ENCODE peak calls at places on chromosomes 6 and 20, in six cellular contexts. M, S, Y, X, O and D are unnamed samples.

GRCh38 chr20:58829531-58829941 is 21.2 kb downstream of the GNAS-AS1 start:
- DNase-seq in M (no peak), S (no peak), Y (no peak), X (no peak), O (peak), D (no peak)

GRCh38 chr20:39106791-39107190 is 144.6 kb downstream of the DHX35 start:
- DNase-seq in M (no peak), S (no peak), Y (no peak), X (no peak), O (no peak), D (no peak)

GRCh38 chr6:14584450-14584849 is 466.9 kb downstream of the CD83 start:
- DNase-seq in M (no peak), S (peak), Y (no peak), X (no peak), O (no peak), D (no peak)

GRCh38 chr6:29968130-29968529 is 25.8 kb downstream of the HLA-A start:
- DNase-seq in M (no peak), S (no peak), Y (peak), X (no peak), O (peak), D (no peak)

GRCh38 chr20:1950836-1951235 is 43.0 kb downstream of the PDYN start:
- DNase-seq in M (no peak), S (no peak), Y (no peak), X (no peak), O (no peak), D (no peak)

GRCh38 chr20:48066256-48066655 is 281.0 kb upstream of the SULF2 start:
- DNase-seq in M (no peak), S (no peak), Y (no peak), X (no peak), O (peak), D (peak)

GRCh38 chr6:362231-362923 is 29.2 kb upstream of the IRF4 start:
- DNase-seq in M (no peak), S (no peak), Y (no peak), X (no peak), O (no peak), D (no peak)

GRCh38 chr6:170130201-170130621 is 160.7 kb downstream of the DLL1 start:
- DNase-seq in M (no peak), S (no peak), Y (no peak), X (no peak), O (no peak), D (no peak)

GRCh38 chr6:12958052-12958706 is 241.6 kb downstream of the PHACTR1 start:
- DNase-seq in M (no peak), S (peak), Y (no peak), X (no peak), O (peak), D (no peak)

GRCh38 chr6:57207141-57207540 is 15.0 kb downstream of the RAB23 start:
- DNase-seq in M (no peak), S (no peak), Y (no peak), X (no peak), O (peak), D (peak)

GRCh38 chr6:33959661-33960344 is 156.0 kb upstream of the MLN start:
- DNase-seq in M (no peak), S (no peak), Y (no peak), X (no peak), O (no peak), D (no peak)

GRCh38 chr6:155889405-155889804 is 433.8 kb upstream of the NOX3 start:
- DNase-seq in M (no peak), S (peak), Y (no peak), X (no peak), O (no peak), D (no peak)

GRCh38 chr20:24235224-24235735 is 234.1 kb upstream of the SYNDIG1 start:
- DNase-seq in M (no peak), S (no peak), Y (no peak), X (no peak), O (no peak), D (no peak)

GRCh38 chr6:168865-169455 is 123.3 kb upstream of the DUSP22 start:
- DNase-seq in M (no peak), S (peak), Y (peak), X (no peak), O (peak), D (peak)

GRCh38 chr6:43276180-43277082 is 21.6 kb upstream of the SLC22A7 start:
- DNase-seq in M (no peak), S (peak), Y (no peak), X (no peak), O (no peak), D (no peak)

GRCh38 chr6:162301128-162301527 is 426.4 kb downstream of the PRKN start:
- DNase-seq in M (no peak), S (no peak), Y (no peak), X (no peak), O (no peak), D (no peak)

GRCh38 chr20:57290178-57290484 is 23.7 kb upstream of the BMP7 start:
- DNase-seq in M (no peak), S (no peak), Y (no peak), X (no peak), O (no peak), D (no peak)

GRCh38 chr20:4708036-4708435 is 13.7 kb upstream of the PRND start:
- DNase-seq in M (no peak), S (no peak), Y (no peak), X (no peak), O (no peak), D (no peak)

GRCh38 chr20:36181934-36182603 is 27.5 kb downstream of the EPB41L1 start:
- DNase-seq in M (no peak), S (no peak), Y (no peak), X (no peak), O (peak), D (peak)

GRCh38 chr6:168128631-168129291 is 49.7 kb upstream of the FRMD1 start:
- DNase-seq in M (no peak), S (no peak), Y (no peak), X (no peak), O (no peak), D (no peak)

GRCh38 chr6:42370323-42370985 is 81.3 kb downstream of the TRERF1 start:
- DNase-seq in M (no peak), S (no peak), Y (no peak), X (no peak), O (no peak), D (no peak)

GRCh38 chr6:112014483-112014882 is 39.4 kb upstream of the CCN6 start:
- DNase-seq in M (no peak), S (no peak), Y (no peak), X (no peak), O (peak), D (peak)

GRCh38 chr20:25249198-25249931 is 1.5 kb downstream of the PYGB start:
- DNase-seq in M (no peak), S (peak), Y (no peak), X (no peak), O (peak), D (peak)

GRCh38 chr6:14598017-14598864 is 480.7 kb downstream of the CD83 start:
- DNase-seq in M (no peak), S (no peak), Y (no peak), X (no peak), O (no peak), D (no peak)

GRCh38 chr6:111573118-111573883 is 32.4 kb downstream of the TRAF3IP2 start:
- DNase-seq in M (no peak), S (peak), Y (no peak), X (no peak), O (peak), D (peak)

GRCh38 chr20:36493801-36494114 is 47.6 kb upstream of the MYL9 start:
- DNase-seq in M (no peak), S (no peak), Y (no peak), X (no peak), O (peak), D (peak)

GRCh38 chr6:105705608-105706007 is 302.7 kb upstream of the PREP start:
- DNase-seq in M (no peak), S (no peak), Y (no peak), X (no peak), O (no peak), D (no peak)

GRCh38 chr20:37500311-37500710 is 20.7 kb upstream of the NNAT start:
- DNase-seq in M (no peak), S (no peak), Y (no peak), X (no peak), O (no peak), D (no peak)

GRCh38 chr6:125095501-125096301 is 57.9 kb upstream of the TPD52L1 start:
- DNase-seq in M (no peak), S (no peak), Y (no peak), X (no peak), O (peak), D (peak)

GRCh38 chr6:80094017-80094416 is 12.5 kb upstream of the BCKDHB start:
- DNase-seq in M (no peak), S (peak), Y (peak), X (no peak), O (peak), D (peak)

GRCh38 chr20:4936851-4937412 is 64.4 kb downstream of the SLC23A2 start:
- DNase-seq in M (no peak), S (no peak), Y (no peak), X (no peak), O (no peak), D (no peak)

GRCh38 chr6:2127484-2127911 is 117.9 kb downstream of the GMDS start:
- DNase-seq in M (no peak), S (no peak), Y (no peak), X (peak), O (no peak), D (no peak)

GRCh38 chr6:143514996-143515760 is 3.7 kb upstream of the FUCA2 start:
- DNase-seq in M (peak), S (no peak), Y (no peak), X (no peak), O (peak), D (no peak)

GRCh38 chr6:11585426-11586016 is 48.0 kb downstream of the TMEM170B start:
- DNase-seq in M (no peak), S (peak), Y (peak), X (peak), O (peak), D (peak)

GRCh38 chr6:150417899-150418824 is 49.4 kb downstream of the IYD start:
- DNase-seq in M (no peak), S (peak), Y (peak), X (peak), O (peak), D (peak)

GRCh38 chr6:33927551-33927950 is 123.7 kb upstream of the MLN start:
- DNase-seq in M (no peak), S (no peak), Y (no peak), X (no peak), O (peak), D (peak)

GRCh38 chr6:170124836-170125235 is 166.0 kb downstream of the DLL1 start:
- DNase-seq in M (peak), S (peak), Y (no peak), X (no peak), O (no peak), D (no peak)

GRCh38 chr20:4951299-4951698 is 50.0 kb downstream of the SLC23A2 start:
- DNase-seq in M (no peak), S (peak), Y (peak), X (no peak), O (peak), D (peak)

GRCh38 chr6:122792796-122793195 is 3.7 kb downstream of the SMPDL3A start:
- DNase-seq in M (no peak), S (no peak), Y (no peak), X (no peak), O (no peak), D (no peak)

GRCh38 chr6:107976267-107976783 is 18.3 kb upstream of the SEC63 start:
- DNase-seq in M (no peak), S (no peak), Y (no peak), X (no peak), O (no peak), D (no peak)
- H3K4me3 ChIP-seq in M (no peak), S (no peak), Y (no peak), X (no peak), O (no peak), D (no peak)

DNA sequence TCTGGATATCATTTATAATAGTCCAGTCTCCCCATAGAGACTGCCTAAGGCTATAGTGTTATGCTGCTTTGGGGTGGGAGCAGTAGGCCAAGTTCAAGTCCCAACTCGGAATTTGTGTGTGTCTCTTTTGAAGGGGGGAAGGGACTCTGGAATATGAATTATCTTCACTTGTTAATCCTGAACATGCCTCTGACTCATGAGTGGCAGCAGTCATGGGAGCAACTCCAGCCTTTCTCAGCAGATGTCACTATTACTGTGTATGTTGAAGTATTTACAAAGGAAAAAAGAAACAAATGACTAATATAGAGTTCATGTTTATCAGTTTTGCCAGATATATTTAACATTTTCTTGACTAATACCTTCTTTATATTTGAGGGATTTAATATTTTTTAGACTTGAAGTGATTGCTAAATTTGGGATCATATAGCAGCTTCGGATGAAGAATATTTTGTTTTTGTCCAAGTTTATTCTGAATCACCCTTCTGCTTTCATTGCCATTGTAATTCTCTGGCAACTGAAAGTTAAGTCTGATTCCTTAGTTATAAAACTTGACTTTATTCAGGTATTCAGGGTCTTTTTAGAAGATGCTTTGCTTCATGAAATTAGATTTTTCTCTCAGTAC is 23.4 kb downstream of the FAM217A start:
- DNase-seq in M (no peak), S (peak), Y (peak), X (no peak), O (peak), D (peak)
- TF ChIP-seq CTCF in M (peak), S (peak), Y (peak), X (no peak), O (peak), D (peak)

GRCh38 chr6:24283043-24283985 is 74.5 kb downstream of the DCDC2 start:
- DNase-seq in M (peak), S (peak), Y (peak), X (peak), O (peak), D (peak)
- H3K4me3 ChIP-seq in M (peak), S (no peak), Y (peak), X (no peak), O (no peak), D (no peak)

GRCh38 chr6:118263929-118264486 is 284.1 kb upstream of the PLN start:
- DNase-seq in M (no peak), S (peak), Y (peak), X (no peak), O (peak), D (peak)
- TF ChIP-seq CTCF in M (no peak), S (peak), Y (peak), X (peak), O (peak), D (peak)

GRCh38 chr20:311603-312002 is 13.7 kb upstream of the SOX12 start:
- DNase-seq in M (no peak), S (no peak), Y (no peak), X (no peak), O (no peak), D (no peak)

GRCh38 chr20:312067-312466 is 13.3 kb upstream of the SOX12 start:
- DNase-seq in M (no peak), S (no peak), Y (no peak), X (no peak), O (no peak), D (no peak)

GRCh38 chr20:309306-309840 is 12.0 kb downstream of the ZCCHC3 start:
- DNase-seq in M (no peak), S (peak), Y (no peak), X (no peak), O (no peak), D (peak)

GRCh38 chr20:309841-310644 is 12.7 kb downstream of the ZCCHC3 start:
- DNase-seq in M (peak), S (peak), Y (no peak), X (no peak), O (peak), D (peak)

DNA sequence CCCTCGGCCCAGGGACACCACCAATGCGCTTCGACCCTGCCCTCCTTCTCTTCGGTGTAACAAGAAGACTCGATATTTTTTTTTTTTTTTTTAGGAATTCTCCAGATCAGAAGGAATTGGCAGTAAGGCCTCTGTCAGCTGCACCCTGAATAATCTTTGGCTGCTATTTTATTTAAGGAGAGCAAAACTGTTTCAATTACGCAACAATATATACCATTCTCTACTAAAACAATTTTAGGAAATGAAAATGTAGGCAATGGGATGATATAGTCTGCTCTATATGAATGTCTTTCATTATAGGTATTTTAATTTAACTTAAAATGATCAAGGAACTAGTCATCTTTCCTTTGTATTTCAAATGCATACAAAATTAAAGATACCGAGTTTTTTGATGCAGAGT is 13.3 kb downstream of the ZCCHC3 start:
- DNase-seq in M (no peak), S (no peak), Y (no peak), X (no peak), O (no peak), D (no peak)
- H3K4me3 ChIP-seq in M (peak), S (no peak), Y (no peak), X (peak), O (no peak), D (no peak)